ENCODE peak calls at places on chromosomes 6 and 20, in nine cellular contexts. L is HepG2, P is H1, K is IMR-90, J is GM23248, V is PC-3, E is neuronal stem cell, S is neural progenitor cell, T is mesendoderm. D is an unnamed sample.

GRCh38 chr20:49715466-49715865 is 1.8 kb upstream of the B4GALT5 start:
- DNase-seq in S (no peak), T (no peak), V (no peak), K (no peak), P (no peak), L (no peak), J (no peak), E (no peak), D (no peak)

GRCh38 chr20:23152308-23152892 is 66.3 kb upstream of the CD93 start:
- DNase-seq in V (no peak), J (peak), E (no peak), S (no peak), P (no peak), T (no peak), L (peak), K (peak), D (peak)

GRCh38 chr20:47249913-47250312 is 106.6 kb downstream of the ZMYND8 start:
- DNase-seq in L (peak), E (no peak), T (no peak), P (no peak), V (no peak), S (no peak), K (no peak), J (no peak), D (no peak)

GRCh38 chr6:149809798-149810197 is 54.4 kb downstream of the LRP11 start:
- DNase-seq in T (no peak), L (no peak), J (no peak), E (no peak), P (no peak), K (no peak), S (no peak), V (no peak), D (no peak)

GRCh38 chr20:3312940-3313656 is 74.1 kb upstream of the SLC4A11 start:
- DNase-seq in E (no peak), T (peak), K (peak), S (no peak), J (peak), L (peak), V (peak), P (no peak), D (no peak)

GRCh38 chr6:53956068-53956711 is 155.1 kb upstream of the MLIP start:
- DNase-seq in J (peak), V (peak), T (peak), K (peak), P (peak), E (peak), L (peak), S (peak), D (peak)

GRCh38 chr20:19406371-19406770 is 193.9 kb downstream of the SLC24A3 start:
- DNase-seq in E (no peak), S (no peak), V (no peak), P (no peak), L (no peak), J (no peak), T (no peak), K (no peak), D (no peak)

GRCh38 chr20:3729378-3729777 is 3.1 kb upstream of the HSPA12B start:
- DNase-seq in L (no peak), S (no peak), V (no peak), J (no peak), E (no peak), T (no peak), P (no peak), K (no peak), D (peak)

DNA sequence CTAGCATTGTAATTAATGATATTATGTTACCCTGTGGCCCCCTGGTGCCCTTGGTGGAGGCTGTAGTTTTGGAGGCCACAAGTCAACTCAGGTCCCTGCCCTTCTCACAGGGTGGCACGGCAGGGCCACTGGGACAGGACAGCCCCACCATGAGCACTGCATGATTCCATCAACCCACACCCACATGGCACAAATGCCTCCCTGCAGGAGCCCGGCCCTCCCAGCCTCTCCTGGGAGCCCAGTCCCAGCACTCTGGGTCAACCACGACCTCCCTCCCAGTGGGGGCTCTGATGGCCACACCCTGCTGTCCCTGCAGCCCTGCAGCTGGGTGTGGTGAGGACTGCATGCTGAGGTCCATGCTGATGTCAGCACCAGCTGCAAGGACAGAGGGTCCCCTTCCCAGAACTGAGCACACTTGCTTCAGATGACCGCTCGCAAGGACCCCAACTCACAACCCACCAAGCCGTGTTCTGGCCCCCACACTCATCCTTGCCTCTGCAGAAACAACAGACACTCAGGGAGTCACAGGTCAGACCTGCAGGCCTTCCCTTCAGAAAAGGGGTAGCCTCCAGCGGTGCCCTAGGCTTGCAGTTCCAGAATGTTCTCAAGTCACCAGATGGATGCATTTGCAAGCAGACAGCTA is 15.7 kb upstream of the CST7 start:
- DNase-seq in T (no peak), K (no peak), J (no peak), L (no peak), P (no peak), V (no peak), S (no peak), E (no peak), D (no peak)
- H3K9ac ChIP-seq in T (no peak), K (no peak), J (no peak), L (no peak), P (no peak), V (no peak), S (no peak), E (no peak), D (no peak)

GRCh38 chr20:58843128-58843556 is 7.6 kb downstream of the GNAS-AS1 start:
- DNase-seq in V (no peak), K (no peak), P (no peak), S (no peak), T (peak), L (no peak), E (no peak), J (no peak), D (no peak)
- H3K4me3 ChIP-seq in V (no peak), K (no peak), P (peak), S (peak), T (no peak), L (no peak), E (no peak), J (no peak), D (no peak)

DNA sequence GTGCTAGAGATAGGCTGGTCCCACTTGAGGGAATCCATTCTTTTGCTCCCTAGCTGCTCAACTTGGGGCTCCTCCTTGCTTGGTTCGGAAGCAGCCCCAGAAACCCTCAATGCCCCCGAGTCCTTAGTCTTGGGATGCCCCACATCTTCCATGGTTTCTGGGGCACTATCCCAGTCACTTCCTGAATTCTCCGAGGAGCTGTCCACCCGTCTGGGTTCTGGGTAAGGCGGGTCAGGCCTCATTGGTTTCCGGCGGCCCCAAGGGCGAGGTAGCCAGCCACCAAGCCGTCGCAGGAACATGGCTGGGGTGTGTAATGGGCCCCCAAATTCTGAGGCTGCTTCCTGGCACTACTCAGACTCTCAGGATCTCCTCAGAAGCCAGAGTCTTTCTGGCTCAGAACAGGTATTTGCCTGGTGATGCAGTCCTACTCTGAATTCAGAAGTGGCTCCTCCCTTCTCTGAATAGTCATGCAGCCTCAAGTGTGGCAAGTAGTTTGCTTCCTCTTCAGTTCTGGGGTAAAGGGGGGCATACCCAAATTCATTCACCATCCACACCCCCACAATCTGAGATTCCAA is 842 bp downstream of the C6orf47 start:
- DNase-seq in J (peak), T (no peak), S (peak), E (no peak), V (peak), L (no peak), K (peak), P (no peak), D (no peak)
- H3K9ac ChIP-seq in J (peak), T (peak), S (peak), E (no peak), V (peak), L (peak), K (peak), P (peak), D (peak)

GRCh38 chr6:10314163-10314955 is 100.5 kb downstream of the TFAP2A start:
- DNase-seq in V (no peak), S (no peak), P (no peak), E (no peak), J (no peak), T (no peak), L (no peak), K (no peak), D (no peak)
- H3K4me3 ChIP-seq in V (no peak), S (no peak), P (no peak), E (no peak), J (no peak), T (no peak), L (no peak), K (no peak), D (no peak)

GRCh38 chr6:33317668-33318425 is at the start of gene ZBTB22:
- DNase-seq in S (peak), E (peak), P (peak), K (peak), J (peak), V (peak), T (peak), L (peak), D (peak)

GRCh38 chr6:33316603-33317417 is 734 bp downstream of the ZBTB22 start:
- DNase-seq in T (no peak), K (no peak), S (peak), J (no peak), V (no peak), E (no peak), P (no peak), L (no peak), D (peak)

GRCh38 chr6:33318426-33319073 is 1.0 kb upstream of the ZBTB22 start:
- DNase-seq in E (no peak), V (no peak), K (no peak), T (no peak), S (no peak), J (no peak), L (no peak), P (no peak), D (no peak)

GRCh38 chr6:33315753-33316602 is 1.6 kb downstream of the ZBTB22 start:
- DNase-seq in L (no peak), V (no peak), J (no peak), E (no peak), K (no peak), S (no peak), P (no peak), T (no peak), D (peak)

DNA sequence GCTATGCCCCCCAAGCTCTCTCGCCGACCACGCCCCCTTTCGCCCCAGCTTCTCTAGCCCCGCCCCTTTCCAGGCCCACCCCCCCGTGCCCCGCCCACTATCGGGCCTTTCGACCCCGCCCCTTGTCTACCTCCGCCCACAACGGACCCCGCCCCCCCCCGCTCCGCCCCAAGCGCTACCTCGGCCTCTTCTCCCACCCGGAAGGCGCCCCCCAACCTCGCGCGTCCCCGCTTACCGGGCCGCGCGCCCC is 201 bp downstream of the ZBTB22 start:
- DNase-seq in E (no peak), P (no peak), S (no peak), J (no peak), L (no peak), V (no peak), T (no peak), K (no peak), D (no peak)
- H3K9ac ChIP-seq in E (no peak), P (no peak), S (no peak), J (peak), L (peak), V (peak), T (no peak), K (no peak), D (no peak)

GRCh38 chr20:48286571-48287551 is 501.6 kb upstream of the SULF2 start:
- DNase-seq in V (no peak), J (peak), P (no peak), S (no peak), L (peak), T (no peak), K (no peak), E (no peak), D (no peak)

GRCh38 chr20:48284837-48285236 is 499.6 kb upstream of the SULF2 start:
- DNase-seq in V (no peak), J (peak), T (peak), S (no peak), P (no peak), E (no peak), K (peak), L (peak), D (no peak)

GRCh38 chr20:48282591-48283228 is 497.4 kb upstream of the SULF2 start:
- DNase-seq in V (no peak), P (no peak), K (no peak), S (no peak), T (peak), J (peak), E (no peak), L (peak), D (no peak)

GRCh38 chr20:48285656-48286055 is 500.4 kb upstream of the SULF2 start:
- DNase-seq in V (no peak), T (no peak), P (no peak), E (no peak), L (peak), K (no peak), J (no peak), S (no peak), D (no peak)

GRCh38 chr20:48283470-48284110 is 498.3 kb upstream of the SULF2 start:
- DNase-seq in V (peak), E (no peak), K (peak), S (no peak), T (no peak), L (peak), J (peak), P (no peak), D (peak)
- H3K4me3 ChIP-seq in V (no peak), E (no peak), K (no peak), S (no peak), T (no peak), L (no peak), J (no peak), P (no peak), D (no peak)